ENCODE peak calls at places on chromosomes 13 and 19, in ten cellular contexts. O, W, H, G, I, S, R, N, L and K are unnamed samples.
A peak's percentile ranks its signal among the peaks of the same experiment; 100 is the strongest.

GRCh38 chr19:44611812-44612295 is 1.5 kb upstream of the IGSF23 start:
- DNase-seq in O (no peak), W (no peak), H (no peak), G (no peak), I (no peak), S (no peak), R (no peak), N (no peak), L (no peak), K (no peak)

GRCh38 chr19:50358483-50359431 is 6.7 kb downstream of the NAPSA start:
- DNase-seq in O (peak; percentile 81), W (peak; percentile 61), H (peak; percentile 32), G (no peak), I (peak; percentile 73), S (no peak), R (peak; percentile 41), N (no peak), L (no peak), K (peak; percentile 46)

GRCh38 chr13:98994896-98995295 is 17.0 kb upstream of the DOCK9 start:
- DNase-seq in O (no peak), W (no peak), H (no peak), G (no peak), I (no peak), S (no peak), R (no peak), N (no peak), L (no peak), K (no peak)

GRCh38 chr19:17125728-17126677 is 50.4 kb downstream of the MYO9B start:
- DNase-seq in O (peak; percentile 64), W (peak; percentile 56), H (no peak), G (peak; percentile 41), I (peak; percentile 66), S (no peak), R (peak; percentile 51), N (no peak), L (no peak), K (peak; percentile 49)

GRCh38 chr13:51644649-51645048 is 60.4 kb downstream of the WDFY2 start:
- DNase-seq in O (no peak), W (peak; percentile 62), H (peak; percentile 30), G (no peak), I (no peak), S (no peak), R (peak; percentile 63), N (no peak), L (peak; percentile 55), K (peak; percentile 42)

GRCh38 chr13:45500492-45501174 is 35.9 kb downstream of the COG3 start:
- DNase-seq in O (no peak), W (peak; percentile 90), H (peak; percentile 80), G (no peak), I (no peak), S (peak; percentile 76), R (peak; percentile 93), N (peak; percentile 63), L (peak; percentile 14), K (peak; percentile 91)

GRCh38 chr13:29754486-29754806 is 96.0 kb downstream of the UBL3 start:
- DNase-seq in O (no peak), W (peak; percentile 24), H (peak; percentile 28), G (no peak), I (no peak), S (no peak), R (peak; percentile 45), N (peak; percentile 22), L (peak; percentile 28), K (peak; percentile 21)

GRCh38 chr13:99418663-99419140 is 82.6 kb upstream of the TM9SF2 start:
- DNase-seq in O (no peak), W (no peak), H (no peak), G (no peak), I (no peak), S (no peak), R (no peak), N (no peak), L (no peak), K (no peak)

GRCh38 chr19:40610396-40611064 is 9.4 kb downstream of the LTBP4 start:
- DNase-seq in O (peak; percentile 82), W (no peak), H (no peak), G (no peak), I (peak; percentile 72), S (no peak), R (no peak), N (no peak), L (no peak), K (no peak)

DNA sequence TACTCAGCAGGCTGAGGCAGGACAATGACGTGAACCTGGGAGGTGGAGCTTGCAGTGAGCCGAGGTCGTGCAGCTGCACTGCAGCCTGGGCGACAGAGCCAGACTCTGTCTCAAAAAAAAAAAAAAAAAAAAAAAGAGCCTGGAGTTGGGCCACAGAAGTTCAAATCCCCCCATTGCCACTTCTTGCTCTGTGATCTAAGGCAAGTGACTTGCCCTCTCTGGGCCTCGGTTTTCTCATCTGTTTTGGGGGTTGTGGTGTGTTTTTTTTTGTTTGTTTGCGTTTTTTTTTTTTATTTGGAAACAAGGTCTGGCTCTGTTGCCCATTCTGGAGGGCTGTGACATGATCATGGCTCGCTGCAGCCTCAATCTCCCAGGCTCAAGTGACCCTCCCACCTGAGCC is 17.3 kb downstream of the ADGRE5 start:
- DNase-seq in O (no peak), W (no peak), H (no peak), G (no peak), I (no peak), S (no peak), R (no peak), N (no peak), L (no peak), K (no peak)
- H3K4me3 ChIP-seq in O (no peak overlapping the region), W (no peak overlapping the region), H (no peak overlapping the region), G (no peak overlapping the region), I (no peak overlapping the region), S (no peak overlapping the region), R (no peak overlapping the region), N (no peak overlapping the region), L (no peak overlapping the region), K (no peak overlapping the region)

GRCh38 chr13:24214528-24214927 is 54.0 kb downstream of the SPATA13 start:
- DNase-seq in O (no peak), W (no peak), H (no peak), G (no peak), I (no peak), S (no peak), R (no peak), N (no peak), L (no peak), K (no peak)
- TF ChIP-seq CTCF in O (no peak), W (no peak), H (no peak), G (no peak), I (no peak), S (no peak), R (no peak), N (no peak), L (no peak), K (no peak)

GRCh38 chr19:47469419-47469700 is 2.3 kb downstream of the SLC8A2 start:
- DNase-seq in O (no peak), W (no peak), H (no peak), G (no peak), I (no peak), S (no peak), R (no peak), N (no peak), L (no peak), K (no peak)

GRCh38 chr19:47471381-47471732 is 336 bp downstream of the SLC8A2 start:
- DNase-seq in O (no peak), W (no peak), H (no peak), G (no peak), I (no peak), S (no peak), R (no peak), N (no peak), L (no peak), K (no peak)

GRCh38 chr19:47469719-47470118 is 2.0 kb downstream of the SLC8A2 start:
- DNase-seq in O (no peak), W (no peak), H (no peak), G (no peak), I (no peak), S (no peak), R (no peak), N (no peak), L (no peak), K (no peak)

GRCh38 chr19:47471733-47472457 is at the start of gene SLC8A2:
- DNase-seq in O (peak; percentile 65), W (peak; percentile 85), H (peak; percentile 49), G (peak; percentile 58), I (peak; percentile 43), S (peak; percentile 21), R (peak; percentile 84), N (peak; percentile 35), L (peak; percentile 69), K (peak; percentile 73)

DNA sequence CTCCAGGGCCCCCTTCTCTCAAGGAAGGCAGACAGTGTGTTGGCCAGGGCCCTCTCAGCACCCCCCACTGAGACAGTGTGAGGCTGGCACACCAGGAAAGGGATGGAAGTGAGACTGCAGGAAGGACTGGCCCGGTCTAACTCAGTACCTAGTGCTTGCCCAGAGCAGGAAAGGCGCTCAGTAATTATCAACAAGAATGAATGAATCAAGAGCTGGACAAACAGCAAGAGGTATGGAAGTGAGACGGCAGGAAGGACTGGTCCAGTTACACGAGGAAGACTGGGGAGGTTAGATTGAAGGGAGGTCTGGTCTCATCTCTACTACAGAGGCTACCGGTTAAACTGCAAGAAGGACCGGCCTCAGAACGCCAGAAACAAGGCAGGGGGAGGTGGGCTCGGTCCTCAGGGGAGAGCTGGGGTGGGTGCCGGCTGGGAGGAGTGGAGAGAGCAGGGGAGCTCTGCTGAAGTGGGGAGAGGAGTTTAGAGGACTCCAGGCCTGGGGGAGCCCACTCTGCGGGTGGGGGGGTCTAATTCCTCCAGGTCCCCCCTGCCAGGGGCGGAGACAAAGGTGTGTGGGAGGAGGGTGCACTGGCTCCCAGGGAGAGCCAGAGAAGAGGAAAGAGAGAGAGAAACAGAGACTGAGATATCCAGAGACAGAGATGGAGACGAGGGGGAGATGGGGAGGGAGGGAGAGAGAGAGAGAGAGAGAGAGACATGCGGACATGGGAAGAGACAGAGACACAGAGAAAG is 1.1 kb downstream of the SLC8A2 start:
- DNase-seq in O (no peak), W (no peak), H (no peak), G (no peak), I (no peak), S (no peak), R (no peak), N (no peak), L (no peak), K (no peak)
- H3K4me3 ChIP-seq in O (no peak overlapping the region), W (no peak overlapping the region), H (no peak overlapping the region), G (no peak overlapping the region), I (no peak overlapping the region), S (no peak overlapping the region), R (no peak overlapping the region), N (no peak overlapping the region), L (no peak overlapping the region), K (no peak overlapping the region)

GRCh38 chr13:62524498-62524897 is 1108.8 kb upstream of the PCDH20 start:
- DNase-seq in O (no peak), W (no peak), H (no peak), G (no peak), I (no peak), S (no peak), R (no peak), N (no peak), L (no peak), K (no peak)

GRCh38 chr13:62524061-62524460 is 1108.4 kb upstream of the PCDH20 start:
- DNase-seq in O (no peak), W (no peak), H (no peak), G (no peak), I (no peak), S (no peak), R (no peak), N (no peak), L (no peak), K (no peak)

DNA sequence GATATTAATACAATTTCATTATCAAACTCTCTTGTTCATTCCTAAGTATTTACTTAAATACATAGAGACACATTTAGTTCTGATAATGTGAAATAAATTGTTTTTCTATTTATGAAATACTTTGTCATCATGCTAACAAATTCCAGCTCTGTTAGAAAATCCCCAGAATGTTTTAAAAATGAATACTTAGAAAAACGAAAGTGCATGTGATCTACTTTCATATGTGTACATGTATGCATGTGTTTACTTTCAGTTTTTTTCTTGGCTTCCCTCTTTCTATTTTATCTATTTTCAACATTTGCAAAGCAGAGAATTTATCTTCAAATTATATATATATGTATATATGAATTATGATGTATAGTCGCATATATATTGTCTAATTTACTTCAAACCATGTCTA is 1110.0 kb upstream of the PCDH20 start:
- DNase-seq in O (no peak), W (no peak), H (no peak), G (no peak), I (no peak), S (no peak), R (no peak), N (no peak), L (no peak), K (no peak)
- TF ChIP-seq CTCF in O (no peak), W (no peak), H (no peak), G (no peak), I (no peak), S (no peak), R (no peak), N (no peak), L (no peak), K (no peak)